ENCODE peak calls at places on chromosome 22, in five cellular contexts. One of them, this sample, is unnamed.

GRCh38 chr22:32079110-32080089 is 36.3 kb downstream of the SLC5A1 start:
- DNase-seq in GM12878: no peak
- DNase-seq in GM23338: peak
- DNase-seq in H1: no peak
- DNase-seq in fibroblast of lung: peak
- DNase-seq in this sample: peak

GRCh38 chr22:26853071-26853470 is 195.7 kb downstream of the MIAT start:
- DNase-seq in fibroblast of lung: no peak
- DNase-seq in H1: no peak
- DNase-seq in GM12878: no peak
- DNase-seq in GM23338: no peak
- DNase-seq in this sample: no peak

GRCh38 chr22:27751277-27752070 is 50.1 kb downstream of the MN1 start:
- DNase-seq in GM23338: no peak
- DNase-seq in H1: no peak
- DNase-seq in GM12878: no peak
- DNase-seq in fibroblast of lung: no peak
- DNase-seq in this sample: peak

GRCh38 chr22:27844656-27845602 is 43.4 kb upstream of the MN1 start:
- DNase-seq in GM23338: no peak
- DNase-seq in fibroblast of lung: peak
- DNase-seq in H1: peak
- DNase-seq in GM12878: no peak
- DNase-seq in this sample: no peak

GRCh38 chr22:50180727-50181521 is 4.8 kb upstream of the TRABD start:
- DNase-seq in GM23338: no peak
- DNase-seq in H1: no peak
- DNase-seq in GM12878: no peak
- DNase-seq in fibroblast of lung: no peak
- DNase-seq in this sample: no peak

GRCh38 chr22:27372969-27373670 is 428.4 kb downstream of the MN1 start:
- DNase-seq in H1: peak
- DNase-seq in GM23338: peak
- DNase-seq in GM12878: no peak
- DNase-seq in fibroblast of lung: peak
- DNase-seq in this sample: no peak

GRCh38 chr22:22048981-22049531 is 66.5 kb upstream of the TOP3B start:
- DNase-seq in GM23338: no peak
- DNase-seq in H1: no peak
- DNase-seq in fibroblast of lung: no peak
- DNase-seq in GM12878: no peak
- DNase-seq in this sample: no peak

GRCh38 chr22:49291781-49292180 is 535.9 kb downstream of the BRD1 start:
- DNase-seq in GM23338: no peak
- DNase-seq in H1: peak
- DNase-seq in GM12878: no peak
- DNase-seq in fibroblast of lung: no peak
- DNase-seq in this sample: no peak

GRCh38 chr22:49833340-49834007 is 5.8 kb upstream of the BRD1 start:
- DNase-seq in GM23338: no peak
- DNase-seq in fibroblast of lung: no peak
- DNase-seq in GM12878: no peak
- DNase-seq in H1: no peak
- DNase-seq in this sample: no peak

GRCh38 chr22:46335201-46336118 is at the start of gene TRMU:
- DNase-seq in GM12878: peak
- DNase-seq in GM23338: peak
- DNase-seq in H1: peak
- DNase-seq in fibroblast of lung: peak
- DNase-seq in this sample: peak

GRCh38 chr22:47608421-47608820 is 846.0 kb downstream of the TBC1D22A start:
- DNase-seq in GM23338: no peak
- DNase-seq in H1: no peak
- DNase-seq in GM12878: no peak
- DNase-seq in fibroblast of lung: no peak
- DNase-seq in this sample: no peak

GRCh38 chr22:17369553-17370035 is 334 bp downstream of the CECR2 start:
- DNase-seq in H1: peak
- DNase-seq in GM12878: no peak
- DNase-seq in GM23338: peak
- DNase-seq in fibroblast of lung: no peak
- DNase-seq in this sample: peak

GRCh38 chr22:46619830-46620501 is at the start of gene GRAMD4:
- DNase-seq in GM12878: no peak
- DNase-seq in GM23338: no peak
- DNase-seq in fibroblast of lung: peak
- DNase-seq in H1: no peak
- DNase-seq in this sample: peak

GRCh38 chr22:49667236-49667635 is 160.4 kb downstream of the BRD1 start:
- DNase-seq in H1: peak
- DNase-seq in fibroblast of lung: no peak
- DNase-seq in GM12878: no peak
- DNase-seq in GM23338: no peak
- DNase-seq in this sample: no peak

GRCh38 chr22:50620861-50621490 is 7.0 kb downstream of the ARSA start:
- DNase-seq in fibroblast of lung: no peak
- DNase-seq in H1: no peak
- DNase-seq in GM12878: peak
- DNase-seq in GM23338: no peak
- DNase-seq in this sample: peak

GRCh38 chr22:48896766-48897637 is 930.7 kb downstream of the BRD1 start:
- DNase-seq in GM23338: no peak
- DNase-seq in GM12878: no peak
- DNase-seq in fibroblast of lung: peak
- DNase-seq in H1: no peak
- DNase-seq in this sample: no peak

GRCh38 chr22:50723991-50724390 is 14.0 kb upstream of the ACR start:
- DNase-seq in GM23338: no peak
- DNase-seq in GM12878: no peak
- DNase-seq in H1: no peak
- DNase-seq in fibroblast of lung: no peak
- DNase-seq in this sample: no peak

GRCh38 chr22:45009881-45010531 is at the start of gene PHF21B:
- DNase-seq in GM12878: no peak
- DNase-seq in H1: peak
- DNase-seq in fibroblast of lung: peak
- DNase-seq in GM23338: peak
- DNase-seq in this sample: peak

GRCh38 chr22:49628351-49629023 is 199.2 kb downstream of the BRD1 start:
- DNase-seq in GM12878: no peak
- DNase-seq in GM23338: no peak
- DNase-seq in H1: no peak
- DNase-seq in fibroblast of lung: no peak
- DNase-seq in this sample: no peak

GRCh38 chr22:48672387-48672786 is 1155.3 kb downstream of the BRD1 start:
- DNase-seq in GM12878: no peak
- DNase-seq in fibroblast of lung: no peak
- DNase-seq in GM23338: no peak
- DNase-seq in H1: no peak
- DNase-seq in this sample: no peak

GRCh38 chr22:44202261-44202789 is 21.6 kb downstream of the PARVG start:
- DNase-seq in GM12878: no peak
- DNase-seq in fibroblast of lung: peak
- DNase-seq in H1: no peak
- DNase-seq in GM23338: no peak
- DNase-seq in this sample: peak

GRCh38 chr22:36776722-36777121 is 803 bp upstream of the IFT27 start:
- DNase-seq in H1: no peak
- DNase-seq in fibroblast of lung: no peak
- DNase-seq in GM23338: no peak
- DNase-seq in GM12878: no peak
- DNase-seq in this sample: no peak

GRCh38 chr22:28955817-28956216 is 72.4 kb downstream of the ZNRF3 start:
- DNase-seq in fibroblast of lung: peak
- DNase-seq in H1: no peak
- DNase-seq in GM12878: peak
- DNase-seq in GM23338: no peak
- DNase-seq in this sample: no peak

DNA sequence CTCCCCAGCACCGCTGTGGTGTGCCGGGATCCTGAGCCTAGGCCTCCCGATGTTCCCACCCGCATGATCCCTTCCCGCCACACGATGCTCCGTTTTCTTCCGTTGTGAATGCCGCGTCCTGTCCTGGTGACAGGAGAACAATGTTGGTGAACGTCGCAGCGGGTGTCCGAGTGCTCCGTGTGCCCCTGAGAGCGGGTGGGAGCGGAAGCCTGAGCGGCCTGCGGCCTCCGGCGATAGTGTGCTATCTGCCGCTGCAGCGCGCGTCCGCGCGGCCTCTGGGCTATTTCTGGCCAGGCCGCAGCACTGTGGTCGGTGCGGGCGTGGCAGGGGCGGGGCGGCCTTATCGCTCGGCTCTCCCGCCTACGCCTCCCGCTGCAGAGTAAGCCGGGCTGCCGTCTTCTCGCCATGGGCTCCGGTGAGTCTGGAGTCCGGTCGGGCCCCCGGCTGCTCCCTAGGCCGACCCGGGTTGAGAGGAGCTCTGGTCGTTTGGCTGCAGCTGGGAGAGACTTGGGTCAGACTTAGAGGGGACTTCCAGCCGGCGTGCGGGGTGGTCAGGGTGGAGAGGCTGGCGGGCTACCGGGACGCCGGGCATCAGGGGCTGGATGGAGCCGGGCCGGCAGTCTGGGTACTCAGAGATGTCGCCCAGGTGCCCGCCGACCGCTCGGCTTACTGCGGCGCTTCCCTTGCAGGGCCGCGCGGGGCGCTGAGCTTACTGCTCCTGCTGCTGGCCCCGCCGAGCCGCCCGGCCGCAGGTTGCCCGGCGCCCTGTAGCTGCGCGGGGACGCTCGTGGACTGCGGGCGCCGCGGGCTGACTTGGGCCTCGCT is at the start of gene GP1BB:
- DNase-seq in GM12878: no peak
- DNase-seq in H1: peak
- DNase-seq in fibroblast of lung: peak
- DNase-seq in GM23338: peak
- DNase-seq in this sample: no peak
- TF ChIP-seq EZH2 in GM12878: no peak
- TF ChIP-seq EZH2 in H1: peak
- TF ChIP-seq EZH2 in fibroblast of lung: no peak
- TF ChIP-seq EZH2 in GM23338: peak
- TF ChIP-seq EZH2 in this sample: no peak

GRCh38 chr22:24494182-24494534 is 974 bp upstream of the UPB1 start:
- DNase-seq in GM12878: no peak
- DNase-seq in H1: no peak
- DNase-seq in fibroblast of lung: no peak
- DNase-seq in GM23338: no peak
- DNase-seq in this sample: no peak

GRCh38 chr22:24495365-24495675 is 188 bp downstream of the UPB1 start:
- DNase-seq in fibroblast of lung: no peak
- DNase-seq in H1: no peak
- DNase-seq in GM23338: no peak
- DNase-seq in GM12878: no peak
- DNase-seq in this sample: no peak

GRCh38 chr22:24496661-24497060 is 1.5 kb downstream of the UPB1 start:
- DNase-seq in GM23338: no peak
- DNase-seq in fibroblast of lung: no peak
- DNase-seq in GM12878: no peak
- DNase-seq in H1: no peak
- DNase-seq in this sample: no peak

GRCh38 chr22:24496234-24496633 is 1.1 kb downstream of the UPB1 start:
- DNase-seq in fibroblast of lung: no peak
- DNase-seq in H1: no peak
- DNase-seq in GM12878: no peak
- DNase-seq in GM23338: no peak
- DNase-seq in this sample: no peak

DNA sequence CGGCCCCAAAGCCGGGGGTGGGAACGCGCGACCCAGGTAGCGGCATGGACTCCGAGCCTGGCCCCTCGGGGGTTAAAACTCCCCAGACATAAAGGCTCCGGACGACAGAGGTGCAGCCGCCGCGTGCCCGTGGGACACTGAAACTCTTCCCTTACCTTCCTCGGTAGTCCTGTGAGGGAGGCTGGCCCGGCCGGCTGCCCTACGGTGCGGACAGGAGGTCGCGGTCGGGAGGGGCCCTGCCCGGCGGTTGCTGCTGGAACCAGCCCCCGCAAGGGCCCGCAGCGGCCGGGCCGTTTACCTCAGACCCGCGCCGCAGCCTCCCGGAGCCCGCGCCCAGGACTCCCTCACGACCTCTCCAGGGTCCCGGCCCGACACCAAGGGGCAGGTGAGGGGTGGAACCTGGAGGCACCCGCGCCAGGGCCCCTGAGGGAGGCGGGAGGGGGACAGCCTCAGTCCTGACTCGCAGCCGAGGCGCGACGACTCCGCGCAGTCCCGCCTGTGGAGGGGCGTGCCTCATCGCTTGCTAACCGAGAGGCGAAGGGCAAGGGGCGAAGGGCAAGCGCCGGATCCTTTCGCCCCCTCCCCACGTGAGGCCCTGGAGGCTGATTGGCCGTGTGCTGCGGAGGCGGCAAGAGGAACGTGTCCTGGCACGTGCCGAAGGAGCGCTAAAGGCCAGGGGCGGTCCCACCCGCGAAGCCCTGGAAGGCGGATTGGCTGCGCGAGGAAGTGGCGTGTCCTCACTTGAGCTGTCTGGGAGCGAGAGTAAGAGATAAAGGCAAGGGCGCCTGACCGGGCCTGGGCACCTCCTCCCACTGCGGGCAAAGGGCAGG is at the start of gene UPB1:
- DNase-seq in GM23338: peak
- DNase-seq in fibroblast of lung: no peak
- DNase-seq in GM12878: no peak
- DNase-seq in H1: peak
- DNase-seq in this sample: no peak
- TF ChIP-seq EZH2 in GM23338: no peak
- TF ChIP-seq EZH2 in fibroblast of lung: peak
- TF ChIP-seq EZH2 in GM12878: no peak
- TF ChIP-seq EZH2 in H1: peak
- TF ChIP-seq EZH2 in this sample: peak

DNA sequence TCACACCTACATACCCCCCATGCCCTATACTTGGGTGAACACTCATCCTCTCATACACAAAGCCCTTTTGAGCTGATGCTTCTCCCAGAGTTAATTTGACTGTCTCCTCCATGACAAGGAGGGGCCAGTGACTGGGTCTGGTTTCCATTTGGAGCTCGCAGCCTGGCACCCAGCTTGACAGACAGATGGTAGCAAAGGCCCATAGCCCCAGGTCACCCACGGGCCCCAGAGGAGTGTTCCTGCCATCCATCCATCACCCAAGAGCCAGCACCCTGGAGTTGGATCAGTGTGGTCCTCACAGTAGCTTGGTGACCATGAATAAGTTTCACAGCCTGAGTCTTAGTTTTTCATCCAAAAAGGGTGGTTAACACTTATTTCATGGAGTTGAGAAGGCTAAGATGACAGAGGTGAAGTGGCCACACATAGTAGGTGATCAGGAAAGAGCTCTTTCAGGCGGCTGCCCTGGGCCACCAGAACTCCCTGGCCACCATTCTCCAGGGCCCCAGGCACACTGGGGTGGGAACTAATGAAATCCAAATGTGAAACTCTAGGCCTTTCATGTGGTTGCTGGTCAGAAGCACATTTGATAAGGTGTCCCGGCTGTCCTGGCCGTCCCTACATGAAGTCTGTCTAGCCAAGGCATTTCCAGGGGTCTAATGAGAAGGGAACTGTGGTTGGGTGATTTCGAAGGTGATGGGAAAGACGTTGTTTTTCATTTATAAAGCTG is 42.4 kb downstream of the LIF start:
- DNase-seq in GM12878: no peak
- DNase-seq in H1: no peak
- DNase-seq in GM23338: no peak
- DNase-seq in fibroblast of lung: no peak
- DNase-seq in this sample: no peak
- TF ChIP-seq EZH2 in GM12878: no peak
- TF ChIP-seq EZH2 in H1: no peak
- TF ChIP-seq EZH2 in GM23338: no peak
- TF ChIP-seq EZH2 in fibroblast of lung: no peak
- TF ChIP-seq EZH2 in this sample: no peak

GRCh38 chr22:39166547-39166946 is 14.1 kb upstream of the CBX7 start:
- DNase-seq in GM12878: no peak
- DNase-seq in fibroblast of lung: no peak
- DNase-seq in H1: no peak
- DNase-seq in GM23338: no peak
- DNase-seq in this sample: no peak
- TF ChIP-seq EZH2 in GM12878: no peak
- TF ChIP-seq EZH2 in fibroblast of lung: no peak
- TF ChIP-seq EZH2 in H1: no peak
- TF ChIP-seq EZH2 in GM23338: no peak
- TF ChIP-seq EZH2 in this sample: no peak